ENCODE peak calls at places on chromosome 14, in four cellular contexts. J, L, T and Q are unnamed samples.

GRCh38 chr14:76955575-76956252 is 72.8 kb downstream of the IRF2BPL start:
- DNase-seq in L (peak), T (no peak), J (peak), Q (peak)

GRCh38 chr14:105856676-105857222 is 330.4 kb downstream of the TMEM121 start:
- DNase-seq in T (no peak), J (no peak), L (no peak), Q (no peak)

GRCh38 chr14:71720978-71721624 is 211.1 kb upstream of the RGS6 start:
- DNase-seq in L (no peak), T (peak), J (no peak), Q (no peak)

GRCh38 chr14:104865631-104866441 is 768 bp downstream of the CEP170B start:
- DNase-seq in J (peak), L (peak), T (peak), Q (peak)

GRCh38 chr14:34387974-34388533 is 74.0 kb downstream of the SPTSSA start:
- DNase-seq in L (no peak), T (no peak), J (no peak), Q (no peak)

GRCh38 chr14:75454963-75455546 is 27.2 kb downstream of the JDP2 start:
- DNase-seq in J (no peak), T (no peak), L (peak), Q (peak)

GRCh38 chr14:32933943-32934890 is 4.5 kb upstream of the NPAS3 start:
- DNase-seq in L (peak), J (no peak), T (peak), Q (peak)

GRCh38 chr14:55518391-55518790 is 61.6 kb upstream of the KTN1 start:
- DNase-seq in J (no peak), T (peak), L (no peak), Q (no peak)

GRCh38 chr14:24398943-24399801 is at the start of gene NYNRIN:
- DNase-seq in L (peak), T (peak), J (peak), Q (peak)

GRCh38 chr14:74257988-74258704 is 18.9 kb downstream of the VSX2 start:
- DNase-seq in T (no peak), J (no peak), L (no peak), Q (no peak)

GRCh38 chr14:89957791-89958190 is 2.1 kb downstream of the TDP1 start:
- DNase-seq in L (peak), J (no peak), T (no peak), Q (no peak)

GRCh38 chr14:66782853-66783252 is 274.9 kb downstream of the GPHN start:
- DNase-seq in J (no peak), L (no peak), T (no peak), Q (no peak)

GRCh38 chr14:102097441-102098135 is 10.7 kb upstream of the HSP90AA1 start:
- DNase-seq in J (no peak), L (no peak), T (peak), Q (no peak)

GRCh38 chr14:97022741-97023140 is 225.6 kb downstream of the VRK1 start:
- DNase-seq in J (no peak), L (no peak), T (no peak), Q (no peak)

GRCh38 chr14:74645244-74645643 is 33.2 kb upstream of the LTBP2 start:
- DNase-seq in J (no peak), L (no peak), T (no peak), Q (no peak)

GRCh38 chr14:73887116-73887490 is 444 bp downstream of the ZNF410 start:
- DNase-seq in L (no peak), J (no peak), T (no peak), Q (no peak)

GRCh38 chr14:93267149-93267711 is 60.2 kb downstream of the UBR7 start:
- DNase-seq in J (no peak), L (no peak), T (no peak), Q (no peak)

GRCh38 chr14:86543531-86543930 is 1013.6 kb downstream of the FLRT2 start:
- DNase-seq in T (no peak), J (no peak), L (no peak), Q (no peak)

GRCh38 chr14:37213016-37213415 is 15.3 kb downstream of the MIPOL1 start:
- DNase-seq in J (no peak), T (no peak), L (no peak), Q (no peak)

GRCh38 chr14:104392396-104393198 is 187.0 kb upstream of the C14orf180 start:
- DNase-seq in J (no peak), T (no peak), L (no peak), Q (no peak)

GRCh38 chr14:67738740-67739504 is 37.2 kb downstream of the RDH12 start:
- DNase-seq in L (peak), J (no peak), T (peak), Q (peak)

GRCh38 chr14:92520701-92521415 is 7.3 kb downstream of the RIN3 start:
- DNase-seq in T (no peak), L (no peak), J (no peak), Q (no peak)

GRCh38 chr14:50290306-50290705 is 21.7 kb downstream of the L2HGDH start:
- DNase-seq in L (no peak), T (no peak), J (no peak), Q (no peak)

GRCh38 chr14:80135305-80136088 is 75.8 kb downstream of the DIO2 start:
- DNase-seq in L (no peak), J (no peak), T (no peak), Q (no peak)

GRCh38 chr14:105581551-105582341 is 55.4 kb downstream of the TMEM121 start:
- DNase-seq in T (no peak), J (no peak), L (no peak), Q (peak)